ENCODE peak calls at places on chromosomes 4 and X, in nine cellular contexts. K is NCI-H1092; V is A549; N is A172; X is stimulated activated CD4-positive, alpha-beta T cell treated with anti-CD3 and anti-CD28 coated beads, Interleukin-12 subunit alpha, Interleukin-12 subunit beta, amount 100 ng/mL, for 4 hours; R is astrocyte of the cerebellum; M is stimulated activated CD8-positive, alpha-beta memory T cell treated with anti-CD3 and anti-CD28 coated beads, Interleukin-7, amount 100 ng/mL, for 1 hour; Q is MM.1S; F is fibroblast of lung. S is an unnamed sample.

GRCh38 chr4:140757220-140757607 is 1.0 kb upstream of the TBC1D9 start:
- DNase-seq in F (no peak), V (no peak), N (no peak), K (no peak), R (no peak), M (no peak), Q (no peak), X (no peak), S (no peak)

GRCh38 chr4:184347251-184348239 is 126.8 kb downstream of the IRF2 start:
- DNase-seq in R (peak; percentile 11), M (no peak), F (peak; percentile 74), X (no peak), N (peak; percentile 8), V (no peak), Q (peak; percentile 91), K (no peak), S (peak; percentile 63)

GRCh38 chrX:119155416-119156035 is 27.9 kb upstream of the KIAA1210 start:
- DNase-seq in K (no peak), Q (no peak), R (no peak), M (no peak), X (no peak), V (peak; percentile 18), N (peak; percentile 67), F (peak; percentile 75), S (no peak)

GRCh38 chr4:37762294-37763163 is 64.0 kb upstream of the PGM2 start:
- DNase-seq in V (no peak), F (peak; percentile 34), M (no peak), X (no peak), K (no peak), R (no peak), N (peak; percentile 7), Q (no peak), S (no peak)

GRCh38 chr4:40176602-40177001 is 20.2 kb upstream of the RHOH start:
- DNase-seq in N (no peak), Q (no peak), V (no peak), R (no peak), F (no peak), K (no peak), X (no peak), M (no peak), S (no peak)

GRCh38 chr4:6298035-6298434 is 28.4 kb downstream of the WFS1 start:
- DNase-seq in R (no peak), V (no peak), K (no peak), N (no peak), F (no peak), X (no peak), Q (no peak), M (no peak), S (no peak)

GRCh38 chr4:59122626-59123025 is 2012.4 kb upstream of the IGFBP7 start:
- DNase-seq in M (no peak), Q (no peak), N (no peak), F (no peak), R (no peak), K (no peak), X (no peak), V (no peak), S (no peak)

GRCh38 chr4:184330008-184330400 is 112.3 kb upstream of the ENPP6 start:
- DNase-seq in F (peak; percentile 36), Q (no peak), X (no peak), N (no peak), M (no peak), V (no peak), K (no peak), R (no peak), S (no peak)

GRCh38 chr4:83054928-83055327 is 19.9 kb downstream of the COPS4 start:
- DNase-seq in V (no peak), F (peak; percentile 13), Q (peak; percentile 50), R (peak; percentile 9), X (no peak), M (no peak), K (no peak), N (no peak), S (peak; percentile 12)

GRCh38 chr4:80989921-80990544 is 40.5 kb upstream of the BMP3 start:
- DNase-seq in X (no peak), Q (peak; percentile 63), K (peak; percentile 1), V (peak; percentile 1), F (peak; percentile 51), N (peak; percentile 45), M (no peak), R (peak; percentile 67), S (peak; percentile 49)

GRCh38 chr4:52825311-52826090 is 36.6 kb upstream of the RASL11B start:
- DNase-seq in K (no peak), N (no peak), X (no peak), M (no peak), R (no peak), F (no peak), Q (no peak), V (no peak), S (no peak)

GRCh38 chr4:138110815-138111214 is 131.3 kb downstream of the SLC7A11 start:
- DNase-seq in Q (no peak), K (no peak), X (no peak), V (no peak), R (no peak), M (no peak), F (peak; percentile 40), N (peak; percentile 32), S (no peak)

GRCh38 chr4:168449740-168450442 is 30.4 kb downstream of the DDX60L start:
- DNase-seq in F (peak; percentile 81), K (no peak), V (no peak), X (no peak), R (peak; percentile 1), M (no peak), N (peak; percentile 94), Q (no peak), S (no peak)

GRCh38 chr4:108483077-108483476 is 137.3 kb upstream of the RPL34 start:
- DNase-seq in K (peak; percentile 5), X (no peak), R (no peak), N (no peak), F (peak; percentile 22), V (no peak), Q (peak; percentile 65), M (no peak), S (no peak)

GRCh38 chr4:88107406-88108107 is 50.9 kb downstream of the ABCG2 start:
- DNase-seq in X (no peak), M (no peak), F (peak; percentile 7), K (no peak), Q (no peak), N (peak; percentile 4), V (peak; percentile 73), R (no peak), S (peak; percentile 71)

GRCh38 chr4:13088726-13089658 is 395.1 kb downstream of the RAB28 start:
- DNase-seq in X (no peak), K (no peak), Q (no peak), N (peak; percentile 18), V (no peak), R (peak; percentile 28), F (peak; percentile 47), M (no peak), S (no peak)

GRCh38 chr4:1038948-1039492 is 27.6 kb downstream of the FGFRL1 start:
- DNase-seq in X (no peak), Q (no peak), K (no peak), R (no peak), F (no peak), M (no peak), V (no peak), N (no peak), S (no peak)

GRCh38 chr4:52015366-52015765 is 4.8 kb downstream of the LRRC66 start:
- DNase-seq in R (no peak), V (no peak), X (no peak), M (no peak), Q (no peak), N (peak; percentile 10), F (peak; percentile 5), K (no peak), S (no peak)

GRCh38 chr4:28287837-28288236 is 1427.2 kb downstream of the STIM2 start:
- DNase-seq in R (peak; percentile 68), K (no peak), V (peak; percentile 44), F (peak; percentile 95), N (peak; percentile 83), M (no peak), Q (no peak), X (no peak), S (no peak)

GRCh38 chr4:72679666-72680065 is 110.6 kb upstream of the ADAMTS3 start:
- DNase-seq in Q (no peak), K (no peak), X (no peak), V (no peak), R (no peak), M (no peak), F (no peak), N (no peak), S (no peak)

GRCh38 chrX:47500541-47500940 is 17.5 kb upstream of the ZNF41 start:
- DNase-seq in R (no peak), X (no peak), V (no peak), F (no peak), N (no peak), K (no peak), Q (no peak), M (no peak), S (no peak)

GRCh38 chr4:74933562-74934015 is 673 bp downstream of the PARM1 start:
- DNase-seq in M (no peak), F (peak; percentile 0), R (no peak), V (no peak), N (no peak), K (no peak), X (no peak), Q (peak; percentile 53), S (peak; percentile 7)

GRCh38 chr4:23476514-23477090 is 413.2 kb downstream of the PPARGC1A start:
- DNase-seq in Q (no peak), R (no peak), N (no peak), K (no peak), M (no peak), F (no peak), V (no peak), X (no peak), S (no peak)

GRCh38 chr4:98571161-98571786 is 87.1 kb downstream of the TSPAN5 start:
- DNase-seq in F (no peak), Q (no peak), R (no peak), K (no peak), X (no peak), N (no peak), V (no peak), M (no peak), S (no peak)

GRCh38 chr4:82519776-82520175 is 42.0 kb downstream of the TMEM150C start:
- DNase-seq in F (peak; percentile 20), N (no peak), V (no peak), Q (peak; percentile 61), R (no peak), K (no peak), X (no peak), M (no peak), S (peak; percentile 31)

GRCh38 chr4:82918091-82918490 is 17.6 kb downstream of the THAP9 start:
- DNase-seq in X (no peak), R (no peak), K (no peak), N (no peak), Q (no peak), F (no peak), V (no peak), M (no peak), S (no peak)